ENCODE peak calls at places on chromosomes 7 and 10, in nine cellular contexts. C is A673; Z is brain microvascular endothelial cell; N is fibroblast of mammary gland; L is left lung; F is heart left ventricle; I is lower lobe of right lung; H is CD4-positive, alpha-beta memory T cell; S is OCI-LY7. T is an unnamed sample.

GRCh38 chr7:119175916-119176627 is 951.6 kb downstream of the ANKRD7 start:
- DNase-seq in H (no peak), Z (peak; percentile 65), N (peak; percentile 74), S (peak; percentile 69), L (no peak), I (no peak), F (no peak), C (peak; percentile 80), T (peak; percentile 44)

GRCh38 chr7:43649755-43650274 is 66.9 kb downstream of the STK17A start:
- DNase-seq in Z (no peak), I (no peak), L (no peak), S (peak; percentile 96), H (peak; percentile 82), F (no peak), N (no peak), C (no peak), T (peak; percentile 94)

GRCh38 chr7:95376632-95377380 is 19.4 kb downstream of the PON3 start:
- DNase-seq in I (no peak), C (no peak), H (no peak), L (no peak), S (no peak), N (no peak), F (no peak), Z (peak; percentile 12), T (no peak)

GRCh38 chr7:111527545-111527944 is 34.7 kb downstream of the IMMP2L start:
- DNase-seq in F (no peak), S (peak; percentile 68), I (no peak), N (no peak), H (no peak), C (no peak), L (no peak), Z (no peak), T (peak; percentile 34)

GRCh38 chr7:120023494-120024167 is 249.3 kb upstream of the KCND2 start:
- DNase-seq in I (no peak), C (no peak), L (no peak), H (no peak), N (peak; percentile 85), Z (peak; percentile 63), F (no peak), S (no peak), T (no peak)

GRCh38 chr7:87926581-87927461 is 7.2 kb upstream of the ADAM22 start:
- DNase-seq in L (no peak), S (peak; percentile 56), Z (peak; percentile 74), N (peak; percentile 32), F (no peak), I (no peak), H (no peak), C (no peak), T (peak; percentile 87)

GRCh38 chr10:114332301-114332797 is 72.0 kb downstream of the AFAP1L2 start:
- DNase-seq in I (no peak), Z (no peak), L (no peak), S (no peak), H (no peak), F (no peak), N (no peak), C (no peak), T (no peak)

GRCh38 chr10:132095403-132096113 is 29.8 kb downstream of the JAKMIP3 start:
- DNase-seq in Z (no peak), L (no peak), C (no peak), S (no peak), N (no peak), F (no peak), H (no peak), I (no peak), T (no peak)

GRCh38 chr10:63273575-63273974 is 140.4 kb downstream of the NRBF2 start:
- DNase-seq in H (peak; percentile 66), S (no peak), C (no peak), Z (no peak), I (no peak), L (no peak), F (no peak), N (no peak), T (no peak)

GRCh38 chr10:73867126-73867807 is 7.1 kb downstream of the CAMK2G start:
- DNase-seq in N (no peak), H (no peak), I (no peak), C (no peak), L (no peak), F (peak; percentile 20), S (no peak), Z (no peak), T (no peak)

GRCh38 chr10:89392974-89393373 is 551 bp downstream of the IFIT1 start:
- DNase-seq in F (no peak), H (no peak), N (peak; percentile 87), C (peak; percentile 20), I (no peak), L (no peak), S (no peak), Z (peak; percentile 65), T (peak; percentile 39)

GRCh38 chr10:109934958-109935793 is 11.9 kb upstream of the XPNPEP1 start:
- DNase-seq in F (no peak), S (no peak), I (no peak), H (peak; percentile 41), L (no peak), Z (peak; percentile 48), C (no peak), N (peak; percentile 69), T (no peak)
- H3K4me3 ChIP-seq in F (no peak overlapping the region), S (no peak overlapping the region), I (no peak overlapping the region), H (peak overlapping the region; percentile 26), L (no peak overlapping the region), Z (no peak overlapping the region), C (no peak overlapping the region), N (no peak overlapping the region), T (no peak overlapping the region)

DNA sequence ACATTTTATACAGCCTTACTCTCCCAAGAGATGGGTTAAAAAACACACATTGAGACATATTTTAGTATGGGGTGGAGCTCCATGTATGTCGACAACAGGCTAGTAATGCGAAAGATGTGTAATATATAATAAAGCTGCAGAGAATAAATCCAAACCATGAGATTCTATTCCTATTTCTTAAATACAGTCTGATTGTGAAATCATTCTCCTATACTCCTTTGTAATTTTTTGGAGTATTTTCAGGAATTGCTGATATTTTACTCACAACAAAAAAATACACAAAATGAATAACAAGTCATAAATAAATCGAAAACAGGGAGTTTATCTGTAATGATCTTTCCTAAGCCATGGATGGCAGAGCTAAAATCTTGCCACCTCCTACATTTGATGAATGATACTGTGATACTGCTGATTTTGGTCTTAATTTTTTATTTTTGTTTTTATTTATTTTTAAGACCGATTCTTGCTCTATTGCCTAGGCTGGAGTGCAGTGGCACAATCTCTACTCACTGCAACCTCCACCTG is 173.5 kb upstream of the KLF6 start:
- DNase-seq in I (no peak), N (no peak), Z (no peak), F (no peak), S (no peak), L (no peak), H (no peak), C (no peak), T (no peak)
- H3K4me3 ChIP-seq in I (no peak overlapping the region), N (no peak overlapping the region), Z (no peak overlapping the region), F (no peak overlapping the region), S (no peak overlapping the region), L (no peak overlapping the region), H (no peak overlapping the region), C (no peak overlapping the region), T (no peak overlapping the region)

GRCh38 chr10:7408003-7408493 is 2.8 kb downstream of the SFMBT2 start:
- DNase-seq in C (peak; percentile 35), H (peak; percentile 33), Z (no peak), L (peak; percentile 82), N (peak; percentile 16), S (no peak), F (peak; percentile 81), I (peak; percentile 72), T (no peak)
- H3K4me3 ChIP-seq in C (peak overlapping the region; percentile 64), H (peak overlapping the region; percentile 83), Z (peak overlapping the region; percentile 56), L (peak overlapping the region; percentile 69), N (peak overlapping the region; percentile 25), S (peak overlapping the region; percentile 95), F (peak overlapping the region; percentile 83), I (peak overlapping the region; percentile 74), T (peak overlapping the region; percentile 84)

DNA sequence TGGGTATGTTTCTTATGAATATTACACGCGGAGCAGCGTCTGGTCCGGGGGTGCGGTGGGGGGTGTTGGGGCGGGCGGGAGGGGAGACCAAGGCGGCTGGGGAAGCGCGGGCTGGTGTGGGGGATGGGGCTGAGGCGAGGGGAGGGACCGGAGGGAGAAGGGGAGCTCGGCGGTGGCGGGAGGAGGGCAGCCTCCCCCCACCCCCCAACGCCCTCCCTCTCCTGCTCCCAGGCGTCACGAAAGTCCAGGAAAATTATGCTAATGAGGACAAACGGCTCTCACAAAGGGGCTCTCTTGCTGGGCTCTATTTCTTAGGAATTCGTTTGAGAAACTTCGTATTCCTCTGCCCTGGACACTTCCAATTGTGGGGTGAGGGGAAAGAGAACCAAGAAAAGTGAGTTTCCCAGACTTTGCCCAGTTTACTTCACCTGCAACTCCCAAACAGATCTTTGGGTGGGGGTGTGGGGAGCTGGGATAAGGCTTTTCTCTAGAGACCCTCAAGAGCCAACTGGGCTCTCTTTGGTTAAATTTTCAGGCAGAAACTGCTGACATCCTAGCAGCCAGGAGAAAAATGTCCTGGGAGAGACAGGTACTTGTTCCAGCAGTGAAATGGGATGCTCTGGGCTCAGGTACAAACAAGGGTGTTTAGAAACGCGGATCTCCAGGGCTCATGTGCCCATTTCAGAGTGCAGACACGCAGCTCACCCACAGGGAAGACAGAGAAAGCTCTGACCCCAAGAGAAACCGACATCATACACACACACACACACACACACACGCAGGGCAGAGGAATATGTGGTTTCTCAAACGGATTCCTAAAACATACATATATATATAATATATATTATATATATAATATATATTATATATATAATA is 11.7 kb upstream of the HOXA2 start:
- DNase-seq in C (no peak), S (no peak), F (no peak), H (no peak), Z (no peak), L (no peak), N (no peak), I (no peak), T (no peak)
- H3K4me3 ChIP-seq in C (no peak overlapping the region), S (no peak overlapping the region), F (peak overlapping the region; percentile 39), H (no peak overlapping the region), Z (peak overlapping the region; percentile 57), L (peak overlapping the region; percentile 42), N (peak overlapping the region; percentile 46), I (peak overlapping the region; percentile 54), T (no peak overlapping the region)

T was measured in GM12864.